ENCODE peak calls at places on chromosomes 11 and 22, in four cellular contexts. T is HEK293T; S is T-cell; Q is stimulated activated CD8-positive, alpha-beta memory T cell treated with anti-CD3 and anti-CD28 coated beads, Interleukin-4, amount 100 ng/mL, for 4 hours. B is an unnamed sample.

GRCh38 chr11:111528557-111528956 is 12.0 kb upstream of the LAYN start:
- DNase-seq in T (no peak), S (peak), Q (no peak), B (no peak)

GRCh38 chr11:74845978-74846517 is 97.4 kb downstream of the RNF169 start:
- DNase-seq in S (no peak), T (no peak), Q (no peak), B (no peak)

GRCh38 chr11:30753994-30754393 is 167.8 kb upstream of the MPPED2 start:
- DNase-seq in T (no peak), Q (no peak), S (no peak), B (no peak)

GRCh38 chr11:6249822-6250555 is 9.6 kb upstream of the CCKBR start:
- DNase-seq in Q (no peak), S (no peak), T (no peak), B (no peak)

GRCh38 chr22:32781695-32782094 is 19.8 kb upstream of the TIMP3 start:
- DNase-seq in Q (no peak), T (no peak), S (no peak), B (no peak)

GRCh38 chr11:72962084-72962483 is 147.9 kb downstream of the ATG16L2 start:
- DNase-seq in S (no peak), Q (no peak), T (no peak), B (no peak)

GRCh38 chr11:19769820-19770219 is 57.2 kb downstream of the NAV2 start:
- DNase-seq in Q (no peak), T (no peak), S (no peak), B (no peak)

GRCh38 chr11:33622231-33622630 is 78.4 kb downstream of the C11orf91 start:
- DNase-seq in Q (no peak), T (no peak), S (no peak), B (no peak)

GRCh38 chr11:13963949-13964770 is 1.6 kb downstream of the SPON1 start:
- DNase-seq in S (no peak), T (no peak), Q (no peak), B (peak)

GRCh38 chr11:133928628-133929059 is 28.1 kb downstream of the IGSF9B start:
- DNase-seq in S (peak), Q (no peak), T (no peak), B (no peak)

GRCh38 chr11:56412396-56412795 is at the start of gene OR5AL1:
- DNase-seq in T (no peak), Q (no peak), S (no peak), B (no peak)

GRCh38 chr11:87176044-87176443 is 138.3 kb downstream of the TMEM135 start:
- DNase-seq in S (no peak), T (no peak), Q (no peak), B (no peak)

B was measured in retina.